ENCODE peak calls at places on chromosomes 4 and X, in nine cellular contexts. M, G, I, T, Y, D, L, N and Q are unnamed samples.
A peak's percentile ranks its signal among the peaks of the same experiment; 100 is the strongest.

GRCh38 chr4:141669501-141669900 is 33.1 kb downstream of the IL15 start:
- DNase-seq in Y (no peak), T (no peak), L (no peak), N (no peak), M (no peak), I (no peak), G (no peak), D (no peak), Q (no peak)

GRCh38 chr4:38013461-38014366 is 53.5 kb downstream of the PTTG2 start:
- DNase-seq in D (no peak), T (no peak), G (no peak), I (no peak), M (peak; percentile 23), N (no peak), Y (no peak), L (peak; percentile 55), Q (no peak)

GRCh38 chrX:109776432-109776831 is 43.4 kb upstream of the ACSL4 start:
- DNase-seq in Y (no peak), N (no peak), G (no peak), D (no peak), I (no peak), M (no peak), L (no peak), T (no peak), Q (no peak)

GRCh38 chrX:72644946-72645345 is 69.2 kb downstream of the PHKA1 start:
- DNase-seq in M (no peak), Y (peak; percentile 6), T (no peak), L (no peak), D (no peak), I (no peak), N (no peak), G (no peak), Q (peak; percentile 57)

GRCh38 chr4:144667500-144667899 is 21.5 kb downstream of the HHIP start:
- DNase-seq in T (peak; percentile 15), M (peak; percentile 13), L (no peak), G (no peak), N (no peak), D (no peak), Y (no peak), I (no peak), Q (no peak)

GRCh38 chrX:123422875-123423274 is 238.8 kb downstream of the GRIA3 start:
- DNase-seq in M (peak; percentile 23), D (no peak), N (no peak), I (no peak), Y (no peak), G (no peak), L (peak; percentile 13), T (peak; percentile 43), Q (peak; percentile 18)

GRCh38 chr4:148216866-148217814 is 225.1 kb downstream of the NR3C2 start:
- DNase-seq in N (no peak), M (no peak), G (peak; percentile 9), I (no peak), D (no peak), L (no peak), Y (peak; percentile 26), T (no peak), Q (peak; percentile 93)

GRCh38 chr4:68123525-68123924 is 6.1 kb downstream of the TMPRSS11F start:
- DNase-seq in T (no peak), L (no peak), Y (no peak), G (no peak), I (no peak), N (no peak), D (no peak), M (no peak), Q (no peak)

GRCh38 chrX:123779908-123780396 is 47.1 kb upstream of the THOC2 start:
- DNase-seq in T (no peak), L (no peak), I (no peak), Y (no peak), G (no peak), D (no peak), N (no peak), M (no peak), Q (no peak)

GRCh38 chr4:6329478-6330383 is 60.1 kb downstream of the WFS1 start:
- DNase-seq in N (no peak), Y (no peak), D (no peak), L (no peak), M (no peak), I (no peak), G (no peak), T (no peak), Q (no peak)

GRCh38 chr4:134865675-134866074 is 664.1 kb upstream of the PABPC4L start:
- DNase-seq in I (no peak), L (no peak), N (no peak), D (no peak), T (no peak), G (no peak), Y (no peak), M (no peak), Q (no peak)

GRCh38 chr4:141575884-141576283 is 60.5 kb upstream of the IL15 start:
- DNase-seq in M (no peak), L (no peak), T (peak; percentile 36), G (no peak), Y (no peak), N (no peak), I (no peak), D (no peak), Q (no peak)

GRCh38 chrX:39995457-39995856 is 102.3 kb downstream of the BCOR start:
- DNase-seq in D (no peak), N (no peak), I (no peak), Y (no peak), L (no peak), T (no peak), G (no peak), M (no peak), Q (no peak)

GRCh38 chr4:24979554-24979953 is 51.2 kb downstream of the LGI2 start:
- DNase-seq in M (peak; percentile 27), L (no peak), D (no peak), Y (no peak), I (no peak), T (peak; percentile 47), G (no peak), N (no peak), Q (no peak)

GRCh38 chrX:111568356-111568755 is 56.9 kb downstream of the SERTM2 start:
- DNase-seq in N (no peak), M (peak; percentile 5), L (peak; percentile 0), I (no peak), T (peak; percentile 47), D (no peak), Y (no peak), G (no peak), Q (no peak)

GRCh38 chrX:33001107-33001506 is 210.2 kb downstream of the DMD start:
- DNase-seq in L (no peak), I (no peak), D (no peak), Y (no peak), M (no peak), T (peak; percentile 5), G (no peak), N (no peak), Q (peak; percentile 19)

GRCh38 chr4:8350841-8351461 is 81.4 kb downstream of the HTRA3 start:
- DNase-seq in Y (no peak), I (no peak), G (no peak), T (no peak), M (no peak), L (no peak), D (no peak), N (no peak), Q (no peak)

GRCh38 chr4:65670331-65671031 is at the start of gene EPHA5:
- DNase-seq in N (no peak), D (peak; percentile 57), T (peak; percentile 78), G (no peak), L (peak; percentile 41), Y (no peak), M (peak; percentile 80), I (no peak), Q (peak; percentile 25)

GRCh38 chrX:12137982-12138365 is 299 bp upstream of the FRMPD4 start:
- DNase-seq in Y (no peak), M (peak; percentile 21), G (no peak), I (no peak), D (no peak), T (no peak), L (no peak), N (no peak), Q (no peak)

GRCh38 chr4:6474053-6474568 is 1.7 kb upstream of the PPP2R2C start:
- DNase-seq in Y (no peak), T (peak; percentile 34), G (no peak), L (no peak), D (no peak), N (no peak), I (no peak), M (no peak), Q (no peak)